ENCODE peak calls at places on chromosomes 2 and 18, in six cellular contexts. N is cardiac fibroblast, P is breast epithelium, V is nephron progenitor cell, B is cardiac muscle cell, W is AG10803. D is an unnamed sample.

GRCh38 chr2:103959174-103960125 is 894.5 kb upstream of the POU3F3 start:
- DNase-seq in P (no peak), W (peak), V (peak), B (peak), N (peak), D (peak)

GRCh38 chr18:44729631-44730101 is 49.0 kb downstream of the SETBP1 start:
- DNase-seq in P (no peak), W (peak), B (no peak), N (peak), V (no peak), D (no peak)

GRCh38 chr18:30328839-30329238 is 713.7 kb downstream of the DSC3 start:
- DNase-seq in P (no peak), N (no peak), W (no peak), B (no peak), V (no peak), D (no peak)

GRCh38 chr2:172335731-172336130 is 91.7 kb upstream of the ITGA6 start:
- DNase-seq in P (no peak), B (no peak), V (no peak), W (no peak), N (no peak), D (no peak)

GRCh38 chr2:144477943-144478283 is 42.0 kb downstream of the ZEB2 start:
- DNase-seq in V (peak), N (no peak), P (no peak), W (no peak), B (no peak), D (no peak)

GRCh38 chr18:8288447-8289213 is 320.6 kb upstream of the RAB12 start:
- DNase-seq in B (no peak), N (no peak), P (no peak), V (no peak), W (no peak), D (no peak)

GRCh38 chr2:152646775-152647174 is 70.5 kb downstream of the PRPF40A start:
- DNase-seq in P (no peak), V (no peak), N (peak), W (peak), B (no peak), D (no peak)

GRCh38 chr2:6960659-6961058 is 43.4 kb downstream of the RNF144A start:
- DNase-seq in B (no peak), N (peak), V (no peak), P (no peak), W (peak), D (no peak)

GRCh38 chr18:51197661-51198424 is at the start of gene MEX3C:
- DNase-seq in N (peak), W (peak), V (peak), B (peak), P (peak), D (peak)
- TF ChIP-seq CTCF in N (no peak), W (peak), V (no peak), B (peak), P (peak), D (no peak)

GRCh38 chr18:80023173-80023572 is 11.1 kb upstream of the RBFA start:
- DNase-seq in B (no peak), V (no peak), P (no peak), N (no peak), W (no peak), D (no peak)
- TF ChIP-seq CTCF in B (peak), V (peak), P (no peak), N (peak), W (peak), D (peak)

GRCh38 chr2:228039752-228040534 is 141.5 kb downstream of the SPHKAP start:
- DNase-seq in P (no peak), W (peak), N (peak), V (peak), B (peak), D (peak)
- TF ChIP-seq CTCF in P (peak), W (peak), N (peak), V (peak), B (peak), D (peak)

GRCh38 chr2:74576151-74576755 is 21.7 kb downstream of the DOK1 start:
- DNase-seq in N (no peak), W (peak), V (no peak), P (no peak), B (no peak), D (no peak)

GRCh38 chr2:74575320-74575719 is 20.8 kb downstream of the DOK1 start:
- DNase-seq in P (no peak), N (no peak), W (peak), B (no peak), V (no peak), D (no peak)

GRCh38 chr2:74577448-74577847 is 22.9 kb downstream of the DOK1 start:
- DNase-seq in W (peak), B (no peak), P (no peak), V (no peak), N (peak), D (no peak)

GRCh38 chr2:74578476-74578875 is 24.0 kb downstream of the DOK1 start:
- DNase-seq in W (no peak), V (no peak), P (no peak), B (no peak), N (no peak), D (no peak)

DNA sequence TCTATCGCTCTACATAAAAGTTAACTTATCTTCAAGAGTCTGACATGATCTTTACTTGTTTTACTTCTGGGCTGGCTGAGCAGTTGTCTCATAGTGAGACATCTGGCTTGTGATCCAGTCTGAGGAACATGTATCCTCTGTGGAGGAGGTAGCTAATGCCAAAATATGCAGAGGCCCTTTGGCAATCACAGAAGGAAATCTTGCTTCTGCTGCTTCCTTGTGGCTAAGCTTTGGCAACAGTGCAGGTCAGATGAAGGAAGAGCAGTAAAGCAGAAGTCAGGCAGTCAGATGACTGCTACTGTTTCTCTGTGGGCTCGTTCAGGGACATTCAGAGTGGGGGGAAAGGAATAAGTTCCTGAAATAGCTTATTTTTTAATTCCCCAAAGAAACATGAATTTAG is 22.3 kb downstream of the DOK1 start:
- DNase-seq in B (no peak), N (peak), V (no peak), P (no peak), W (peak), D (no peak)
- TF ChIP-seq CTCF in B (peak), N (no peak), V (no peak), P (no peak), W (peak), D (no peak)

DNA sequence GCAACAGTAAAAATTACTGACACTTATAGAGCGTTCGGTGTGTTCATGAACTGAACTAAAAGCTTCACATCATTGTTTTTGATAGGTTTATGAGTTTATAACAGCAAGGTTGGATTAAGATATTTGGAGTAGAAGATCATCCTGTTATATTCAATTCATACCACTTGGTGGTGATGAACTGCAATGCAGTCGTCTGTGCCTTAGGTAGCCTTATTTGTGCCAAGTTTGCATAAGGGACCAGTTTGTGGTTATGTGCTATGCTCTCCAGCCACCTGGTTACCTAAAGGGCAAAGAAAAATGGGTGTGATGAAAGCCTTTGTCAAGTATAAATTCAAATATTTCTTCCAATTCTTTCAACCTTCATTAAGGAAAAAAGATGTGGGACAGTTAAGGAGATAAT is 150.9 kb upstream of the KCNH7 start:
- DNase-seq in B (peak), P (no peak), N (no peak), V (no peak), W (no peak), D (no peak)
- TF ChIP-seq CTCF in B (no peak), P (no peak), N (no peak), V (no peak), W (no peak), D (no peak)

DNA sequence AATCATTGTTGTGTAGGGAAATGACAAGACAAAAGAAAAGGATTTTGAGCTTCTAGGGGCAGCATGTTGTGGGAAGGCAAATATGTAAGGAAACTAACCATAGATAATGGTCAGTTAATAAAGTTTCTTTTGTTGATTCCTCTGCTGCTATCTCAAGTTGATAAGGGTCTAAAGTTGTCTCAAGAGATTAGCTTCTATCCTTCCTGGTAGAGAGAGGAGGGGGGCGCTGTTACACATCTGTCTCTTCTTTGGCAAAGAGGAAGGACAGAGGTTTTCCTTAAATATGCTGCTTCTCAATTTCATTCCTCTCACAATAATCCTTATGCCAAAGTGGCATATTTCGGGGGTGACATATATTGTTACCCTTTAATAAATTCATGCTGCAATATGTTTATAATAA is 944.0 kb downstream of the DPP10 start:
- DNase-seq in V (no peak), W (no peak), B (no peak), N (no peak), P (no peak), D (no peak)
- TF ChIP-seq CTCF in V (no peak), W (no peak), B (no peak), N (no peak), P (no peak), D (no peak)

GRCh38 chr2:120686511-120687168 is 49.0 kb upstream of the GLI2 start:
- DNase-seq in N (no peak), P (no peak), W (no peak), V (no peak), B (no peak), D (no peak)
- TF ChIP-seq CTCF in N (peak), P (no peak), W (peak), V (peak), B (peak), D (peak)

D was measured in GM10248.